ENCODE peak calls at places on chromosomes 4 and X, in seven cellular contexts. C is MM.1S, Q is bronchial epithelial cell, E is type B pancreatic cell, L is foreskin keratinocyte, R is hepatocyte, S is PC-3. I is an unnamed sample.

GRCh38 chr4:119038465-119038864 is 97.2 kb upstream of the MYOZ2 start:
- DNase-seq in C (no peak), Q (peak), E (no peak), L (no peak), R (no peak), S (peak), I (no peak)

GRCh38 chr4:88823058-88823919 is 125.7 kb upstream of the NAP1L5 start:
- DNase-seq in C (peak), Q (peak), E (peak), L (peak), R (peak), S (peak), I (peak)

GRCh38 chrX:42096262-42096939 is 173.0 kb upstream of the CASK start:
- DNase-seq in C (no peak), Q (peak), E (no peak), L (peak), R (peak), S (peak), I (peak)

GRCh38 chrX:134886201-134886600 is 104.6 kb upstream of the SMIM10 start:
- DNase-seq in C (no peak), Q (peak), E (no peak), L (peak), R (peak), S (peak), I (no peak)

GRCh38 chr4:184347251-184348239 is 126.8 kb downstream of the IRF2 start:
- DNase-seq in C (peak), Q (peak), E (no peak), L (peak), R (peak), S (peak), I (no peak)

GRCh38 chr4:105352826-105353225 is 121.0 kb downstream of the PPA2 start:
- DNase-seq in C (no peak), Q (peak), E (no peak), L (no peak), R (no peak), S (no peak), I (peak)

GRCh38 chr4:130127297-130127696 is 1031.3 kb downstream of the C4orf33 start:
- DNase-seq in C (no peak), Q (no peak), E (no peak), L (no peak), R (no peak), S (no peak), I (no peak)

GRCh38 chr4:137794779-137795178 is 262.5 kb upstream of the PCDH18 start:
- DNase-seq in C (no peak), Q (no peak), E (no peak), L (peak), R (no peak), S (no peak), I (no peak)

GRCh38 chr4:183099537-183100297 is 660 bp downstream of the WWC2 start:
- DNase-seq in C (peak), Q (no peak), E (peak), L (peak), R (peak), S (peak), I (no peak)

GRCh38 chr4:2417765-2418651 is at the start of gene ZFYVE28:
- DNase-seq in C (no peak), Q (no peak), E (peak), L (no peak), R (no peak), S (peak), I (no peak)

GRCh38 chr4:107156443-107156842 is 120.3 kb upstream of the DKK2 start:
- DNase-seq in C (no peak), Q (peak), E (no peak), L (peak), R (no peak), S (no peak), I (no peak)

GRCh38 chrX:48736878-48737212 is 24.7 kb upstream of the GLOD5 start:
- DNase-seq in C (no peak), Q (no peak), E (no peak), L (no peak), R (no peak), S (no peak), I (no peak)

GRCh38 chr4:124874172-124874450 is 161.6 kb upstream of the ANKRD50 start:
- DNase-seq in C (no peak), Q (no peak), E (no peak), L (no peak), R (no peak), S (no peak), I (no peak)

GRCh38 chrX:71450433-71451106 is 82.3 kb upstream of the OGT start:
- DNase-seq in C (no peak), Q (no peak), E (no peak), L (no peak), R (no peak), S (no peak), I (no peak)

GRCh38 chrX:38151426-38151825 is 69.2 kb downstream of the SRPX start:
- DNase-seq in C (no peak), Q (no peak), E (no peak), L (no peak), R (no peak), S (no peak), I (no peak)

GRCh38 chr4:86791126-86791525 is 58.1 kb downstream of the SLC10A6 start:
- DNase-seq in C (no peak), Q (no peak), E (no peak), L (no peak), R (no peak), S (no peak), I (no peak)

GRCh38 chr4:189304179-189304578 is 636.5 kb upstream of the FRG1 start:
- DNase-seq in C (no peak), Q (peak), E (no peak), L (peak), R (no peak), S (no peak), I (no peak)

GRCh38 chrX:116181300-116181699 is 10.8 kb downstream of the AGTR2 start:
- DNase-seq in C (no peak), Q (no peak), E (no peak), L (no peak), R (no peak), S (no peak), I (no peak)

GRCh38 chr4:176320340-176320975 is 692 bp downstream of the SPCS3 start:
- DNase-seq in C (peak), Q (peak), E (peak), L (peak), R (peak), S (peak), I (no peak)

GRCh38 chr4:82275431-82276423 is 98.1 kb downstream of the HNRNPD start:
- DNase-seq in C (no peak), Q (peak), E (no peak), L (peak), R (no peak), S (no peak), I (no peak)

GRCh38 chrX:48937065-48937907 is 18.5 kb upstream of the PIM2 start:
- DNase-seq in C (peak), Q (no peak), E (no peak), L (no peak), R (no peak), S (no peak), I (no peak)

GRCh38 chrX:9272166-9272565 is 192.7 kb upstream of the TBL1X start:
- DNase-seq in C (no peak), Q (no peak), E (no peak), L (no peak), R (peak), S (no peak), I (no peak)

GRCh38 chr4:165666836-165667235 is 206.2 kb upstream of the TLL1 start:
- DNase-seq in C (no peak), Q (no peak), E (no peak), L (no peak), R (no peak), S (no peak), I (no peak)

GRCh38 chr4:165663411-165663810 is 209.6 kb upstream of the TLL1 start:
- DNase-seq in C (no peak), Q (no peak), E (no peak), L (peak), R (no peak), S (no peak), I (no peak)

GRCh38 chr4:165668694-165669093 is 204.3 kb upstream of the TLL1 start:
- DNase-seq in C (no peak), Q (peak), E (no peak), L (peak), R (no peak), S (no peak), I (peak)
- TF ChIP-seq CTCF in C (no peak), Q (no peak), E (no peak), L (no peak), R (no peak), S (no peak), I (no peak)

DNA sequence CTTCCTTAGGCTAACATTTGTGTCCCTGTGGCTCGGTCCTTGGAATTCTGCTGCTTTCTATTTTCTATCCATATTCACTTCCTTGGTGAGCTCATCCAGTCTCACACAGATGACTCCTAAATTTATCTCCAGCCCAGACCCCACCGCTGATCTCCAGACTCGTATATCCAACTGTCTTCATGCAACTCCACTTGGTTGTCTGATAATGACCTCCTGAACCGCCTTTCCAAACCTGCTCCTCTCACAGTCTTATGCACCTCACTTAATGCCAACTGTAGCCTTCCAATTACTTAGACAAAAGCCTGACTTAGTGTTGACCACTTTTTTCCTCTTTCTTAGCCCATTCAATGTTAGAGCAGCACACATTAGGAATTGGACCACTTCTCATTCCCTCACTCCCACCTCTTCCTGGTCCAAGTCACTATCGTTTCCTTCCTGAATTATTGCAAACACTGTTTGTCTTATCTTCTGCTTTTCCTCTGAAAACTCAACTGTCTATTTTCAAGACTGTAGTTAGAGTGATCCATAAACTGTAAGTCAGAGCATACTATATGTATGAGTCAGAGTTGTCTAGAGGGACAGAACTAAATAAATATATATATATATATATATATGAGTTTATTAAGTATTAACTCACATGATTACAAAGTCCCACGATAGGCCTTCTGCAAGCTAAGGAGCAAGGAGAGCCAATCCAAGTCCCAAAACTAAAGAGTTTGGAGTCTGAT is 292.5 kb downstream of the UNC5C start:
- DNase-seq in C (no peak), Q (peak), E (no peak), L (no peak), R (no peak), S (peak), I (no peak)
- TF ChIP-seq CTCF in C (no peak), Q (no peak), E (no peak), L (no peak), R (no peak), S (no peak), I (no peak)

DNA sequence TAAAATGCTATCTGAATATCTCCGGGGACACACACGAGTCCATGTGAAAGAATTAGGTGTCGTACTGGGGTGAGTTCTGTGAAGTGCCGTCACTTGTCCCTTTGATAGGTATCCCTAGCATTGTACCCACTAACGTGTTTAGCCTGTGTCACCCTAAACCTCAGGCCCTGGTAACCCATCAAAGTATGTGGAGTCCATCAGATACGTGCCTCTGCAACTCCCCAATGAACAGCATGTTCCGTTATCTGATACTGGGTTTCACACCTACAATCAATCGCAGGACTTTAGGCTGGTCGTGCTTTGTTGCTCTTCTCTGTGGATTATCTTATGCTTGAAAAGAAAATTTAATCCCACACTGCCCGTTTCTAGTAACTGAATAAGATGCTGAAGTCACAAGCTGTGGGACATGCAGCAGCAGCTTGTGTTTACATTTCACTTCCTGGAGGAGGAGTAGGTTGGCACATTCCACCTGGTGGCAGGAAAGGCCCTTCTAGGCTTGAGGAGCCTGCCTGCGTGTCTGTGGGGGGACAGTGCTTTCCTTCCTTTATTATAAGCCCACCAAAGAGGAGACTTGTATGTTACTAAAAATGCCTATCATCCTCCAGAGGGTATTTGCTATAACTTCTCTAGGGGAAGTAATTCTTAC is 127.1 kb downstream of the FNIP2 start:
- DNase-seq in C (no peak), Q (peak), E (no peak), L (no peak), R (no peak), S (peak), I (no peak)
- TF ChIP-seq CTCF in C (no peak), Q (peak), E (peak), L (peak), R (no peak), S (peak), I (peak)

GRCh38 chr4:147590249-147590920 is 26.8 kb upstream of the TMEM184C start:
- DNase-seq in C (peak), Q (peak), E (no peak), L (peak), R (peak), S (peak), I (no peak)
- TF ChIP-seq CTCF in C (peak), Q (peak), E (peak), L (peak), R (peak), S (peak), I (peak)

I was measured in epithelial cell of proximal tubule.